ENCODE peak calls at places on chromosomes 5 and 9, in ten cellular contexts. One of them, this sample, is unnamed.

GRCh38 chr9:34892886-34893285 is 65.2 kb upstream of the PHF24 start:
- DNase-seq in activated CD4-positive, alpha-beta T cell treated with anti-CD3 and anti-CD28 coated beads for 24 hours: no peak
- DNase-seq in left ventricle myocardium superior: no peak
- DNase-seq in stimulated activated CD4-positive, alpha-beta T cell treated with anti-CD3 and anti-CD28 coated beads, Interleukin-1b, Interleukin-23, amount 100 ng/mL, for 24 hours: no peak
- DNase-seq in HL-60: no peak
- DNase-seq in nucleus accumbens: no peak
- DNase-seq in renal cortical epithelial cell: no peak
- DNase-seq in WTC11: no peak
- DNase-seq in AML-193: no peak
- DNase-seq in SK-MEL-5: no peak
- DNase-seq in this sample: no peak

GRCh38 chr5:111453747-111454146 is 58.6 kb downstream of the STARD4 start:
- DNase-seq in SK-MEL-5: peak; percentile 40
- DNase-seq in WTC11: no peak
- DNase-seq in nucleus accumbens: no peak
- DNase-seq in left ventricle myocardium superior: no peak
- DNase-seq in HL-60: no peak
- DNase-seq in stimulated activated CD4-positive, alpha-beta T cell treated with anti-CD3 and anti-CD28 coated beads, Interleukin-1b, Interleukin-23, amount 100 ng/mL, for 24 hours: no peak
- DNase-seq in renal cortical epithelial cell: peak; percentile 26
- DNase-seq in AML-193: no peak
- DNase-seq in activated CD4-positive, alpha-beta T cell treated with anti-CD3 and anti-CD28 coated beads for 24 hours: no peak
- DNase-seq in this sample: no peak

GRCh38 chr9:21833090-21833801 is 30.8 kb downstream of the MTAP start:
- DNase-seq in nucleus accumbens: no peak
- DNase-seq in AML-193: no peak
- DNase-seq in activated CD4-positive, alpha-beta T cell treated with anti-CD3 and anti-CD28 coated beads for 24 hours: no peak
- DNase-seq in WTC11: no peak
- DNase-seq in SK-MEL-5: no peak
- DNase-seq in stimulated activated CD4-positive, alpha-beta T cell treated with anti-CD3 and anti-CD28 coated beads, Interleukin-1b, Interleukin-23, amount 100 ng/mL, for 24 hours: no peak
- DNase-seq in left ventricle myocardium superior: no peak
- DNase-seq in HL-60: no peak
- DNase-seq in renal cortical epithelial cell: no peak
- DNase-seq in this sample: no peak

GRCh38 chr9:95363051-95363841 is 45.7 kb upstream of the FANCC start:
- DNase-seq in activated CD4-positive, alpha-beta T cell treated with anti-CD3 and anti-CD28 coated beads for 24 hours: no peak
- DNase-seq in HL-60: no peak
- DNase-seq in left ventricle myocardium superior: no peak
- DNase-seq in WTC11: no peak
- DNase-seq in nucleus accumbens: no peak
- DNase-seq in stimulated activated CD4-positive, alpha-beta T cell treated with anti-CD3 and anti-CD28 coated beads, Interleukin-1b, Interleukin-23, amount 100 ng/mL, for 24 hours: no peak
- DNase-seq in renal cortical epithelial cell: no peak
- DNase-seq in AML-193: no peak
- DNase-seq in SK-MEL-5: no peak
- DNase-seq in this sample: no peak

GRCh38 chr5:136769093-136769492 is 403.7 kb upstream of the TRPC7 start:
- DNase-seq in SK-MEL-5: no peak
- DNase-seq in left ventricle myocardium superior: no peak
- DNase-seq in renal cortical epithelial cell: no peak
- DNase-seq in stimulated activated CD4-positive, alpha-beta T cell treated with anti-CD3 and anti-CD28 coated beads, Interleukin-1b, Interleukin-23, amount 100 ng/mL, for 24 hours: no peak
- DNase-seq in nucleus accumbens: no peak
- DNase-seq in AML-193: no peak
- DNase-seq in activated CD4-positive, alpha-beta T cell treated with anti-CD3 and anti-CD28 coated beads for 24 hours: no peak
- DNase-seq in WTC11: no peak
- DNase-seq in HL-60: no peak
- DNase-seq in this sample: no peak

GRCh38 chr5:17394086-17394485 is 103.9 kb upstream of the TAF11L2 start:
- DNase-seq in stimulated activated CD4-positive, alpha-beta T cell treated with anti-CD3 and anti-CD28 coated beads, Interleukin-1b, Interleukin-23, amount 100 ng/mL, for 24 hours: no peak
- DNase-seq in AML-193: no peak
- DNase-seq in nucleus accumbens: no peak
- DNase-seq in HL-60: no peak
- DNase-seq in activated CD4-positive, alpha-beta T cell treated with anti-CD3 and anti-CD28 coated beads for 24 hours: no peak
- DNase-seq in left ventricle myocardium superior: no peak
- DNase-seq in WTC11: no peak
- DNase-seq in SK-MEL-5: no peak
- DNase-seq in renal cortical epithelial cell: no peak
- DNase-seq in this sample: no peak

GRCh38 chr5:52876456-52876855 is 88.7 kb downstream of the ITGA1 start:
- DNase-seq in activated CD4-positive, alpha-beta T cell treated with anti-CD3 and anti-CD28 coated beads for 24 hours: no peak
- DNase-seq in stimulated activated CD4-positive, alpha-beta T cell treated with anti-CD3 and anti-CD28 coated beads, Interleukin-1b, Interleukin-23, amount 100 ng/mL, for 24 hours: no peak
- DNase-seq in HL-60: no peak
- DNase-seq in WTC11: no peak
- DNase-seq in renal cortical epithelial cell: no peak
- DNase-seq in nucleus accumbens: no peak
- DNase-seq in left ventricle myocardium superior: no peak
- DNase-seq in SK-MEL-5: no peak
- DNase-seq in AML-193: no peak
- DNase-seq in this sample: no peak

GRCh38 chr5:6311568-6312501 is 66.5 kb downstream of the MED10 start:
- DNase-seq in renal cortical epithelial cell: no peak
- DNase-seq in HL-60: no peak
- DNase-seq in stimulated activated CD4-positive, alpha-beta T cell treated with anti-CD3 and anti-CD28 coated beads, Interleukin-1b, Interleukin-23, amount 100 ng/mL, for 24 hours: no peak
- DNase-seq in left ventricle myocardium superior: peak; percentile 65
- DNase-seq in nucleus accumbens: no peak
- DNase-seq in AML-193: no peak
- DNase-seq in WTC11: no peak
- DNase-seq in SK-MEL-5: no peak
- DNase-seq in activated CD4-positive, alpha-beta T cell treated with anti-CD3 and anti-CD28 coated beads for 24 hours: no peak
- DNase-seq in this sample: no peak

GRCh38 chr5:64883912-64884311 is 115.2 kb downstream of the CWC27 start:
- DNase-seq in nucleus accumbens: no peak
- DNase-seq in WTC11: no peak
- DNase-seq in renal cortical epithelial cell: peak; percentile 37
- DNase-seq in left ventricle myocardium superior: no peak
- DNase-seq in AML-193: no peak
- DNase-seq in activated CD4-positive, alpha-beta T cell treated with anti-CD3 and anti-CD28 coated beads for 24 hours: no peak
- DNase-seq in HL-60: no peak
- DNase-seq in stimulated activated CD4-positive, alpha-beta T cell treated with anti-CD3 and anti-CD28 coated beads, Interleukin-1b, Interleukin-23, amount 100 ng/mL, for 24 hours: no peak
- DNase-seq in SK-MEL-5: no peak
- DNase-seq in this sample: no peak

GRCh38 chr5:140926211-140926902 is at the start of gene PCDHAC1:
- DNase-seq in stimulated activated CD4-positive, alpha-beta T cell treated with anti-CD3 and anti-CD28 coated beads, Interleukin-1b, Interleukin-23, amount 100 ng/mL, for 24 hours: peak; percentile 1
- DNase-seq in activated CD4-positive, alpha-beta T cell treated with anti-CD3 and anti-CD28 coated beads for 24 hours: peak; percentile 6
- DNase-seq in HL-60: no peak
- DNase-seq in renal cortical epithelial cell: peak; percentile 13
- DNase-seq in SK-MEL-5: peak; percentile 68
- DNase-seq in AML-193: no peak
- DNase-seq in WTC11: peak; percentile 98
- DNase-seq in nucleus accumbens: peak; percentile 63
- DNase-seq in left ventricle myocardium superior: peak; percentile 80
- DNase-seq in this sample: no peak

GRCh38 chr5:96332535-96333396 is 100.3 kb downstream of the PCSK1 start:
- DNase-seq in nucleus accumbens: no peak
- DNase-seq in left ventricle myocardium superior: peak; percentile 21
- DNase-seq in SK-MEL-5: no peak
- DNase-seq in AML-193: no peak
- DNase-seq in HL-60: no peak
- DNase-seq in renal cortical epithelial cell: no peak
- DNase-seq in stimulated activated CD4-positive, alpha-beta T cell treated with anti-CD3 and anti-CD28 coated beads, Interleukin-1b, Interleukin-23, amount 100 ng/mL, for 24 hours: no peak
- DNase-seq in activated CD4-positive, alpha-beta T cell treated with anti-CD3 and anti-CD28 coated beads for 24 hours: no peak
- DNase-seq in WTC11: no peak
- DNase-seq in this sample: no peak

GRCh38 chr9:95023217-95024003 is 294.1 kb downstream of the FANCC start:
- DNase-seq in WTC11: no peak
- DNase-seq in stimulated activated CD4-positive, alpha-beta T cell treated with anti-CD3 and anti-CD28 coated beads, Interleukin-1b, Interleukin-23, amount 100 ng/mL, for 24 hours: no peak
- DNase-seq in activated CD4-positive, alpha-beta T cell treated with anti-CD3 and anti-CD28 coated beads for 24 hours: no peak
- DNase-seq in nucleus accumbens: no peak
- DNase-seq in left ventricle myocardium superior: peak; percentile 70
- DNase-seq in SK-MEL-5: no peak
- DNase-seq in AML-193: no peak
- DNase-seq in renal cortical epithelial cell: peak; percentile 99
- DNase-seq in HL-60: no peak
- DNase-seq in this sample: no peak

GRCh38 chr5:93736284-93736683 is 5.1 kb downstream of the POU5F2 start:
- DNase-seq in stimulated activated CD4-positive, alpha-beta T cell treated with anti-CD3 and anti-CD28 coated beads, Interleukin-1b, Interleukin-23, amount 100 ng/mL, for 24 hours: no peak
- DNase-seq in AML-193: no peak
- DNase-seq in HL-60: no peak
- DNase-seq in SK-MEL-5: no peak
- DNase-seq in WTC11: no peak
- DNase-seq in activated CD4-positive, alpha-beta T cell treated with anti-CD3 and anti-CD28 coated beads for 24 hours: no peak
- DNase-seq in renal cortical epithelial cell: no peak
- DNase-seq in nucleus accumbens: no peak
- DNase-seq in left ventricle myocardium superior: no peak
- DNase-seq in this sample: no peak

GRCh38 chr5:154801083-154801482 is 45.9 kb downstream of the LARP1 start:
- DNase-seq in renal cortical epithelial cell: no peak
- DNase-seq in nucleus accumbens: no peak
- DNase-seq in AML-193: no peak
- DNase-seq in activated CD4-positive, alpha-beta T cell treated with anti-CD3 and anti-CD28 coated beads for 24 hours: no peak
- DNase-seq in SK-MEL-5: no peak
- DNase-seq in left ventricle myocardium superior: no peak
- DNase-seq in WTC11: no peak
- DNase-seq in stimulated activated CD4-positive, alpha-beta T cell treated with anti-CD3 and anti-CD28 coated beads, Interleukin-1b, Interleukin-23, amount 100 ng/mL, for 24 hours: no peak
- DNase-seq in HL-60: no peak
- DNase-seq in this sample: no peak

GRCh38 chr5:34415559-34416198 is 240.4 kb upstream of the RAI14 start:
- DNase-seq in renal cortical epithelial cell: peak; percentile 7
- DNase-seq in HL-60: no peak
- DNase-seq in AML-193: no peak
- DNase-seq in nucleus accumbens: no peak
- DNase-seq in SK-MEL-5: no peak
- DNase-seq in activated CD4-positive, alpha-beta T cell treated with anti-CD3 and anti-CD28 coated beads for 24 hours: no peak
- DNase-seq in WTC11: no peak
- DNase-seq in stimulated activated CD4-positive, alpha-beta T cell treated with anti-CD3 and anti-CD28 coated beads, Interleukin-1b, Interleukin-23, amount 100 ng/mL, for 24 hours: no peak
- DNase-seq in left ventricle myocardium superior: no peak
- DNase-seq in this sample: no peak

GRCh38 chr9:98810106-98810840 is 2.8 kb downstream of the GALNT12 start:
- DNase-seq in SK-MEL-5: no peak
- DNase-seq in stimulated activated CD4-positive, alpha-beta T cell treated with anti-CD3 and anti-CD28 coated beads, Interleukin-1b, Interleukin-23, amount 100 ng/mL, for 24 hours: no peak
- DNase-seq in renal cortical epithelial cell: no peak
- DNase-seq in left ventricle myocardium superior: no peak
- DNase-seq in WTC11: no peak
- DNase-seq in activated CD4-positive, alpha-beta T cell treated with anti-CD3 and anti-CD28 coated beads for 24 hours: no peak
- DNase-seq in AML-193: no peak
- DNase-seq in nucleus accumbens: no peak
- DNase-seq in HL-60: no peak
- DNase-seq in this sample: no peak

GRCh38 chr9:33320568-33321261 is 30.4 kb downstream of the NFX1 start:
- DNase-seq in activated CD4-positive, alpha-beta T cell treated with anti-CD3 and anti-CD28 coated beads for 24 hours: no peak
- DNase-seq in AML-193: no peak
- DNase-seq in SK-MEL-5: no peak
- DNase-seq in renal cortical epithelial cell: peak; percentile 94
- DNase-seq in nucleus accumbens: no peak
- DNase-seq in left ventricle myocardium superior: no peak
- DNase-seq in HL-60: no peak
- DNase-seq in stimulated activated CD4-positive, alpha-beta T cell treated with anti-CD3 and anti-CD28 coated beads, Interleukin-1b, Interleukin-23, amount 100 ng/mL, for 24 hours: no peak
- DNase-seq in WTC11: no peak
- DNase-seq in this sample: no peak

GRCh38 chr5:65359981-65360380 is 121.7 kb downstream of the ADAMTS6 start:
- DNase-seq in AML-193: no peak
- DNase-seq in SK-MEL-5: no peak
- DNase-seq in HL-60: no peak
- DNase-seq in activated CD4-positive, alpha-beta T cell treated with anti-CD3 and anti-CD28 coated beads for 24 hours: no peak
- DNase-seq in nucleus accumbens: no peak
- DNase-seq in WTC11: no peak
- DNase-seq in stimulated activated CD4-positive, alpha-beta T cell treated with anti-CD3 and anti-CD28 coated beads, Interleukin-1b, Interleukin-23, amount 100 ng/mL, for 24 hours: no peak
- DNase-seq in left ventricle myocardium superior: no peak
- DNase-seq in renal cortical epithelial cell: no peak
- DNase-seq in this sample: no peak

GRCh38 chr5:1495525-1495897 is 28.2 kb downstream of the LPCAT1 start:
- DNase-seq in activated CD4-positive, alpha-beta T cell treated with anti-CD3 and anti-CD28 coated beads for 24 hours: no peak
- DNase-seq in AML-193: no peak
- DNase-seq in stimulated activated CD4-positive, alpha-beta T cell treated with anti-CD3 and anti-CD28 coated beads, Interleukin-1b, Interleukin-23, amount 100 ng/mL, for 24 hours: no peak
- DNase-seq in renal cortical epithelial cell: no peak
- DNase-seq in WTC11: no peak
- DNase-seq in nucleus accumbens: no peak
- DNase-seq in HL-60: no peak
- DNase-seq in left ventricle myocardium superior: no peak
- DNase-seq in SK-MEL-5: no peak
- DNase-seq in this sample: no peak